ENCODE peak calls at places on chromosomes 1 and 21, in ten cellular contexts. One of them, this sample, is unnamed.

GRCh38 chr1:194279975-194280374 is 1093.6 kb upstream of the B3GALT2 start:
- DNase-seq in AG04450: no peak
- DNase-seq in esophagus squamous epithelium: no peak
- DNase-seq in HTR-8/SVneo: no peak
- DNase-seq in COLO829: no peak
- DNase-seq in NCI-H748 treated with DMSO at 0.1 percent for 48 hours: no peak
- DNase-seq in AG09309: no peak
- DNase-seq in nephron progenitor cell: no peak
- DNase-seq in fibroblast of lung: no peak
- DNase-seq in activated naive CD4-positive, alpha-beta T cell treated with anti-CD3 and anti-CD28 coated beads, Interleukin-2, amount 50 U/mL, for 72 hours: no peak
- DNase-seq in this sample: no peak

GRCh38 chr1:228512852-228513243 is 25.7 kb downstream of the RNF187 start:
- DNase-seq in esophagus squamous epithelium: no peak
- DNase-seq in activated naive CD4-positive, alpha-beta T cell treated with anti-CD3 and anti-CD28 coated beads, Interleukin-2, amount 50 U/mL, for 72 hours: no peak
- DNase-seq in fibroblast of lung: no peak
- DNase-seq in AG09309: no peak
- DNase-seq in COLO829: no peak
- DNase-seq in HTR-8/SVneo: no peak
- DNase-seq in NCI-H748 treated with DMSO at 0.1 percent for 48 hours: no peak
- DNase-seq in AG04450: no peak
- DNase-seq in nephron progenitor cell: no peak
- DNase-seq in this sample: no peak

GRCh38 chr1:43540653-43541071 is 10.0 kb downstream of the PTPRF start:
- DNase-seq in NCI-H748 treated with DMSO at 0.1 percent for 48 hours: no peak
- DNase-seq in AG04450: no peak
- DNase-seq in nephron progenitor cell: peak
- DNase-seq in COLO829: no peak
- DNase-seq in activated naive CD4-positive, alpha-beta T cell treated with anti-CD3 and anti-CD28 coated beads, Interleukin-2, amount 50 U/mL, for 72 hours: no peak
- DNase-seq in fibroblast of lung: peak
- DNase-seq in AG09309: no peak
- DNase-seq in esophagus squamous epithelium: no peak
- DNase-seq in HTR-8/SVneo: no peak
- DNase-seq in this sample: no peak

GRCh38 chr21:41625428-41625827 is 117.5 kb upstream of the TMPRSS2 start:
- DNase-seq in activated naive CD4-positive, alpha-beta T cell treated with anti-CD3 and anti-CD28 coated beads, Interleukin-2, amount 50 U/mL, for 72 hours: no peak
- DNase-seq in NCI-H748 treated with DMSO at 0.1 percent for 48 hours: no peak
- DNase-seq in AG09309: no peak
- DNase-seq in AG04450: no peak
- DNase-seq in esophagus squamous epithelium: no peak
- DNase-seq in COLO829: no peak
- DNase-seq in nephron progenitor cell: no peak
- DNase-seq in fibroblast of lung: no peak
- DNase-seq in HTR-8/SVneo: no peak
- DNase-seq in this sample: no peak

GRCh38 chr1:2528016-2528415 is 1.6 kb upstream of the PANK4 start:
- DNase-seq in esophagus squamous epithelium: no peak
- DNase-seq in COLO829: no peak
- DNase-seq in NCI-H748 treated with DMSO at 0.1 percent for 48 hours: no peak
- DNase-seq in nephron progenitor cell: no peak
- DNase-seq in AG04450: no peak
- DNase-seq in HTR-8/SVneo: no peak
- DNase-seq in fibroblast of lung: no peak
- DNase-seq in AG09309: no peak
- DNase-seq in activated naive CD4-positive, alpha-beta T cell treated with anti-CD3 and anti-CD28 coated beads, Interleukin-2, amount 50 U/mL, for 72 hours: no peak
- DNase-seq in this sample: no peak

GRCh38 chr1:244113532-244114320 is 62.6 kb downstream of the ZBTB18 start:
- DNase-seq in NCI-H748 treated with DMSO at 0.1 percent for 48 hours: no peak
- DNase-seq in AG04450: no peak
- DNase-seq in activated naive CD4-positive, alpha-beta T cell treated with anti-CD3 and anti-CD28 coated beads, Interleukin-2, amount 50 U/mL, for 72 hours: no peak
- DNase-seq in esophagus squamous epithelium: no peak
- DNase-seq in COLO829: no peak
- DNase-seq in fibroblast of lung: no peak
- DNase-seq in HTR-8/SVneo: peak
- DNase-seq in AG09309: peak
- DNase-seq in nephron progenitor cell: no peak
- DNase-seq in this sample: no peak

GRCh38 chr1:99725996-99726395 is 40.4 kb downstream of the FRRS1 start:
- DNase-seq in activated naive CD4-positive, alpha-beta T cell treated with anti-CD3 and anti-CD28 coated beads, Interleukin-2, amount 50 U/mL, for 72 hours: no peak
- DNase-seq in fibroblast of lung: no peak
- DNase-seq in HTR-8/SVneo: no peak
- DNase-seq in nephron progenitor cell: no peak
- DNase-seq in esophagus squamous epithelium: no peak
- DNase-seq in AG09309: no peak
- DNase-seq in AG04450: no peak
- DNase-seq in COLO829: no peak
- DNase-seq in NCI-H748 treated with DMSO at 0.1 percent for 48 hours: no peak
- DNase-seq in this sample: no peak

GRCh38 chr1:100461222-100461621 is 76.7 kb upstream of the GPR88 start:
- DNase-seq in fibroblast of lung: no peak
- DNase-seq in AG09309: no peak
- DNase-seq in HTR-8/SVneo: no peak
- DNase-seq in activated naive CD4-positive, alpha-beta T cell treated with anti-CD3 and anti-CD28 coated beads, Interleukin-2, amount 50 U/mL, for 72 hours: no peak
- DNase-seq in esophagus squamous epithelium: no peak
- DNase-seq in NCI-H748 treated with DMSO at 0.1 percent for 48 hours: no peak
- DNase-seq in COLO829: no peak
- DNase-seq in AG04450: no peak
- DNase-seq in nephron progenitor cell: peak
- DNase-seq in this sample: no peak

GRCh38 chr1:87325982-87326738 is 2.5 kb upstream of the LMO4 start:
- DNase-seq in AG09309: no peak
- DNase-seq in COLO829: no peak
- DNase-seq in NCI-H748 treated with DMSO at 0.1 percent for 48 hours: peak
- DNase-seq in activated naive CD4-positive, alpha-beta T cell treated with anti-CD3 and anti-CD28 coated beads, Interleukin-2, amount 50 U/mL, for 72 hours: no peak
- DNase-seq in nephron progenitor cell: peak
- DNase-seq in HTR-8/SVneo: no peak
- DNase-seq in AG04450: no peak
- DNase-seq in esophagus squamous epithelium: no peak
- DNase-seq in fibroblast of lung: peak
- DNase-seq in this sample: peak